ENCODE peak calls at places on chromosome 15, in four cellular contexts. L is hepatocyte, P is OCI-LY7, C is GM23338. O is an unnamed sample.

GRCh38 chr15:65371976-65372786 is 5.6 kb downstream of the IGDCC3 start:
- DNase-seq in L (no peak), C (no peak), P (no peak), O (no peak)

GRCh38 chr15:100705841-100706240 is 103.5 kb downstream of the ASB7 start:
- DNase-seq in L (no peak), C (no peak), P (no peak), O (no peak)

GRCh38 chr15:100892013-100892355 is 12.4 kb downstream of the ALDH1A3 start:
- DNase-seq in C (no peak), P (no peak), L (no peak), O (no peak)

GRCh38 chr15:71730277-71731144 is 79.8 kb upstream of the NR2E3 start:
- DNase-seq in C (peak; percentile 80), L (peak; percentile 78), P (peak; percentile 61), O (peak; percentile 37)

GRCh38 chr15:75200765-75201608 is 695 bp upstream of the C15orf39 start:
- DNase-seq in C (peak; percentile 94), L (peak; percentile 90), P (peak; percentile 59), O (peak; percentile 79)

GRCh38 chr15:73366766-73367623 is 1.8 kb downstream of the HCN4 start:
- DNase-seq in L (no peak), C (peak; percentile 65), P (no peak), O (no peak)

GRCh38 chr15:101264011-101264410 is 12.2 kb upstream of the CHSY1 start:
- DNase-seq in C (no peak), P (no peak), L (no peak), O (no peak)

GRCh38 chr15:57406040-57406772 is 29.9 kb downstream of the CGNL1 start:
- DNase-seq in P (no peak), L (no peak), C (no peak), O (no peak)

GRCh38 chr15:101115318-101115886 is 136.4 kb downstream of the CHSY1 start:
- DNase-seq in L (no peak), P (no peak), C (no peak), O (no peak)

GRCh38 chr15:57562220-57562769 is 29.4 kb upstream of the MYZAP start:
- DNase-seq in C (no peak), L (no peak), P (no peak), O (no peak)

GRCh38 chr15:36484038-36484778 is 95.2 kb upstream of the CDIN1 start:
- DNase-seq in L (no peak), P (no peak), C (no peak), O (no peak)

GRCh38 chr15:74428970-74429783 is 4.6 kb downstream of the SEMA7A start:
- DNase-seq in P (no peak), L (no peak), C (no peak), O (no peak)

GRCh38 chr15:31367021-31367729 is 40.5 kb downstream of the KLF13 start:
- DNase-seq in C (no peak), P (no peak), L (no peak), O (no peak)

GRCh38 chr15:92843819-92844218 is 56.3 kb upstream of the CHD2 start:
- DNase-seq in C (peak; percentile 13), L (no peak), P (no peak), O (no peak)

GRCh38 chr15:73981761-73982222 is 10.3 kb downstream of the STOML1 start:
- DNase-seq in P (no peak), L (no peak), C (no peak), O (no peak)

GRCh38 chr15:66931768-66932633 is 133.4 kb upstream of the SMAD3 start:
- DNase-seq in P (no peak), L (peak; percentile 78), C (peak; percentile 27), O (peak; percentile 91)

GRCh38 chr15:72923304-72923703 is 129.0 kb upstream of the NEO1 start:
- DNase-seq in C (peak; percentile 78), P (no peak), L (no peak), O (no peak)

DNA sequence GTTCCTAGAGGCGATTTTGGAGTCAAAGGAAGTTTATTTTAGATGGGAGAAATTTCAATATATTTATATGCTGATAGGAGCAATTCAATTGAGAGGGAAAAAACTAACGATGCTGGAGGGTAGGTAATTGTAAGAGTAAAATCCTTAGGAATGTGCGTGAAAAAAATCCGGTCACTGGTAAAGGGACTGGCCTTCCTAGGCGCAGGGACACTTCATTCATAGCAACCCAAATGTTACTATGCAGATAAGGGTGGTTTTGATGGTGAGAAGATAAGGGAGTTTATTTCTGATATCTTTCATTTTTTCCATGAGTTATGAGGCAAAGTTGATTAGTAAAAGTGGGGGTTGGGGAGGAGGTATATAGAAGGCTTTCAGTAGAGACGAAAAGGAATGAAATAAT is 1.1 kb upstream of the PIAS1 start:
- DNase-seq in P (no peak), L (no peak), C (no peak), O (no peak)
- H2AFZ ChIP-seq in P (peak overlapping the region; percentile 89), L (no peak overlapping the region), C (peak overlapping the region; percentile 93), O (no peak overlapping the region)

GRCh38 chr15:55088207-55088606 is 108.5 kb downstream of the RSL24D1 start:
- DNase-seq in C (no peak), P (no peak), L (no peak), O (no peak)

GRCh38 chr15:55084216-55084615 is 112.5 kb downstream of the RSL24D1 start:
- DNase-seq in L (no peak), P (no peak), C (no peak), O (no peak)

GRCh38 chr15:55084673-55085072 is 112.1 kb downstream of the RSL24D1 start:
- DNase-seq in C (no peak), L (no peak), P (no peak), O (no peak)
- H3K9me2 ChIP-seq in C (no peaks in the 10 kb centered on the region), L (no peaks in the 10 kb centered on the region), P (no peaks in the 10 kb centered on the region), O (no peaks in the 10 kb centered on the region)

GRCh38 chr15:88742161-88742560 is 61.1 kb upstream of the ACAN start:
- DNase-seq in L (no peak), P (no peak), C (no peak), O (no peak)
- H2AFZ ChIP-seq in L (no peak overlapping the region), P (no peak overlapping the region), C (peak overlapping the region; percentile 94), O (no peak overlapping the region)

GRCh38 chr15:69700380-69700779 is 247.8 kb downstream of the RPLP1 start:
- DNase-seq in P (no peak), L (no peak), C (no peak), O (no peak)
- H3K9me2 ChIP-seq in P (no peaks in the 10 kb centered on the region), L (no peaks in the 10 kb centered on the region), C (no peaks in the 10 kb centered on the region), O (no peaks in the 10 kb centered on the region)

GRCh38 chr15:47663106-47663505 is 54.2 kb upstream of the SEMA6D start:
- DNase-seq in C (no peak), P (no peak), L (no peak), O (no peak)
- H2AFZ ChIP-seq in C (no peak overlapping the region), P (no peak overlapping the region), L (no peak overlapping the region), O (no peak overlapping the region)

DNA sequence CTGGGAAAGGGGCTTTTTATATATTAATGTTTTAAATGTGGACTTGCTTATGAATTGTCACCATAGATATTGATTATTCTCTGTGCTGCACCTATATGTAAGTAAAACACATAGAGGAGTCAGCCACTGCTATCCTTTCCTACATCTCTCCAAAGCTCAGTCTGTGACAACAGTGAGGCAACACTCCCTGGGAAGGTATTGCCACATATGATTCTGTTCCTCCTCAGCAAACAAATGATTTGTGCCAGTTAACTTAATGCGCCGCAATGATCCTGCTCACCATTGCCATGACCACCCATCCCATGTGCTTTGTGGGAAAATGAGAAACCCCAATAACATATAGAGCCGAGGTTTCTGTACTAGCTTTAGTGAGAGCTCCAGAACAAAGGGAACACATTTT is 75.1 kb upstream of the FBN1 start:
- DNase-seq in L (no peak), P (no peak), C (no peak), O (no peak)
- H3K9me2 ChIP-seq in L (no peaks in the 10 kb centered on the region), P (no peaks in the 10 kb centered on the region), C (peaks cover 5% of the 10 kb centered on the region), O (no peaks in the 10 kb centered on the region)

GRCh38 chr15:41559489-41560177 is 621 bp downstream of the TYRO3 start:
- DNase-seq in P (no peak), C (no peak), L (peak; percentile 45), O (no peak)
- H2AFZ ChIP-seq in P (no peak overlapping the region), C (peak overlapping the region; percentile 69), L (peak overlapping the region; percentile 61), O (peak overlapping the region; percentile 81)

DNA sequence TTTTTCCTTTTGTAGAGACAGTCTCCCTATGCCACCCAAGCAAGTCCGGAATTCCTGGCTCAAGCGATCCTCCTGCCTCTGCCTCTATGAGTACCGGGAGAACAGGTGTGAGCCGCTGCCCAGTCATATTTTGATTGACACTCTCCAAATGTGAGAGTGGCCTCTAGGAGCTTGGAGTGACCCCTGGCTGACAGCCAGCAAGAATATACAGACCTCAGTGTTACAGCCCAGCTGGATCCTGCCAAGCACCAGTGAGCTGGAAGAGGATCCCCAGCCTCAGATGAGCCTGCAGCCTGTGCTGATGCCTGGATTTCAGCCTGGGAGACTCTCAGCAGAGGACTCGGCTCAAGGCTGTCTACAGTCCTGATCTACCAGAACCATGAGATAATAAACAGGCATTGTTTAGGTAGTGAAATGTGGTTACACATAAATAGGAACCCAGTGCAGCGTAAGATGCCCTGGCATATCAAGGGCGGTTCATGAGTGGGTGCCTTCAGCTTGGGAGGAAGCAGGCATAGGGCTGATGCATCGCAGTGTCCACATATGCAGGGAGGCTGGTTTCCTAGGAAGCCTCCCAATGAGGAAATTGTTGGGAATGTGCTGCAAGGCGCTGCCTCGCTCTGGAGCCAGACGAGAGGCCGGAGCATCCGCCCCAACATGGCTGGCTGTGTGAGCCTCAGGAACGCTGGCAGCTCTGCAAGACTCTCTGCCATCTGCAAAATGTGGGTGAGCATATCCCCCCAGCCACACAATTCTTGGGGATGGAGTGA is 38.9 kb upstream of the ATP10A start:
- DNase-seq in P (no peak), C (no peak), L (no peak), O (no peak)
- H3K9me2 ChIP-seq in P (no peaks in the 10 kb centered on the region), C (no peaks in the 10 kb centered on the region), L (no peaks in the 10 kb centered on the region), O (no peaks in the 10 kb centered on the region)

DNA sequence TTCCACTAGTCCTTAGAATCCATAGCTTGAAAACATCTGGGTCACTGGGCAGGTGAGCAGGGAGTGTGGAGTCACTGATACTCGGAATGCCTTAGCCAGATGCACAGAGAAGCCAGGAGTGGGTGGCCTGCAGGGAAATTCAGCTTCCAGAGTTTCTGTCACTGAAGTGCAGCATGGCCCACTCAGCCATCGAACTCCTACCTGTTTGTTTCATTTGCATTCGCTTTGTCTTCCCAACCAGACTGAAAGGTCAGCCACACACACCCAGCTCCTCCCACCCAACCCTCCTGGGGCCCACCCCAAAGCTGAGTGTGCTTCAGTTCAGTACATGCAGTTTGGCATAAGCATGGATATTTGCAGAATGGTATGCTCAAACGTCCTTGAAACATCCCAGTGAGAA is 124.5 kb upstream of the ATP10A start:
- DNase-seq in L (no peak), P (no peak), C (no peak), O (no peak)
- H2AFZ ChIP-seq in L (no peak overlapping the region), P (no peak overlapping the region), C (peak overlapping the region; percentile 63), O (no peak overlapping the region)